ENCODE peak calls at places on chromosomes 7 and 10, in four cellular contexts. M is dorsolateral prefrontal cortex, G is lower lobe of right lung, K is Peyer's patch. W is an unnamed sample.

GRCh38 chr7:123682690-123683089 is 27.0 kb downstream of the LMOD2 start:
- DNase-seq in G (no peak), K (no peak), M (no peak), W (peak; percentile 3)

GRCh38 chr10:24944512-24945255 is 7.7 kb downstream of the PRTFDC1 start:
- DNase-seq in M (no peak), G (no peak), K (peak; percentile 81), W (no peak)

GRCh38 chr7:123846217-123846891 is 1.4 kb downstream of the HYAL4 start:
- DNase-seq in K (no peak), G (no peak), M (no peak), W (no peak)

GRCh38 chr7:92451645-92452044 is 4.4 kb downstream of the GATAD1 start:
- DNase-seq in G (no peak), K (no peak), M (no peak), W (no peak)

GRCh38 chr10:88082806-88083596 is 219.6 kb downstream of the PTEN start:
- DNase-seq in K (no peak), G (no peak), M (no peak), W (peak; percentile 70)

GRCh38 chr7:129257168-129257567 is 32.3 kb downstream of the AHCYL2 start:
- DNase-seq in G (no peak), M (no peak), K (no peak), W (no peak)

GRCh38 chr7:147607151-147607800 is 983.3 kb upstream of the C7orf33 start:
- DNase-seq in K (no peak), G (no peak), M (no peak), W (no peak)

GRCh38 chr10:116744849-116745248 is 2.5 kb upstream of the HSPA12A start:
- DNase-seq in K (no peak), M (no peak), G (no peak), W (no peak)

GRCh38 chr10:112288526-112288925 is 5.3 kb downstream of the TECTB start:
- DNase-seq in M (no peak), K (no peak), G (no peak), W (no peak)

GRCh38 chr10:72924351-72924750 is 30.3 kb downstream of the PLA2G12B start:
- DNase-seq in G (no peak), K (no peak), M (no peak), W (no peak)

GRCh38 chr7:121872831-121873764 is at the start of gene PTPRZ1:
- DNase-seq in K (peak; percentile 53), G (peak; percentile 36), M (peak; percentile 22), W (no peak)

GRCh38 chr10:92760609-92761008 is 70.9 kb downstream of the HHEX start:
- DNase-seq in M (no peak), K (no peak), G (no peak), W (no peak)

GRCh38 chr7:104980969-104981670 is 32.9 kb upstream of the KMT2E start:
- DNase-seq in M (no peak), G (no peak), K (no peak), W (peak; percentile 24)

GRCh38 chr10:9137368-9137767 is 1082.9 kb downstream of the GATA3 start:
- DNase-seq in G (no peak), M (no peak), K (no peak), W (no peak)

GRCh38 chr10:49484501-49485230 is 54.3 kb downstream of the ERCC6 start:
- DNase-seq in K (no peak), G (no peak), M (no peak), W (no peak)

GRCh38 chr7:81534996-81535395 is 234.9 kb downstream of the HGF start:
- DNase-seq in K (no peak), G (no peak), M (no peak), W (no peak)

GRCh38 chr7:41940760-41941343 is 238.0 kb upstream of the INHBA start:
- DNase-seq in M (peak; percentile 76), G (peak; percentile 60), K (no peak), W (peak; percentile 29)

GRCh38 chr7:143048827-143049226 is 3.3 kb upstream of the OR6V1 start:
- DNase-seq in M (no peak), G (no peak), K (no peak), W (no peak)

GRCh38 chr7:133081119-133081604 is 728 bp downstream of the CHCHD3 start:
- DNase-seq in M (no peak), G (no peak), K (peak; percentile 54), W (peak; percentile 3)

GRCh38 chr7:73329861-73330581 is 2.1 kb downstream of the FKBP6 start:
- DNase-seq in M (no peak), G (no peak), K (no peak), W (no peak)

GRCh38 chr10:128156999-128157755 is 31.0 kb upstream of the MKI67 start:
- DNase-seq in G (no peak), M (no peak), K (peak; percentile 79), W (no peak)

GRCh38 chr10:46523119-46523880 is 33.2 kb downstream of the GPRIN2 start:
- DNase-seq in K (peak; percentile 86), G (peak; percentile 64), M (no peak), W (no peak)

GRCh38 chr7:101699399-101699798 is 70.3 kb upstream of the MYL10 start:
- DNase-seq in M (no peak), K (no peak), G (no peak), W (no peak)

GRCh38 chr10:5543628-5544027 is 18.9 kb downstream of the CALML3 start:
- DNase-seq in K (no peak), M (no peak), G (no peak), W (no peak)

GRCh38 chr10:115335366-115335765 is 242.2 kb downstream of the ATRNL1 start:
- DNase-seq in M (no peak), K (no peak), G (no peak), W (no peak)

GRCh38 chr10:131312261-131312801 is 810 bp upstream of the TCERG1L start:
- DNase-seq in K (no peak), M (no peak), G (no peak), W (no peak)

GRCh38 chr10:123995082-123995460 is 98.3 kb downstream of the CHST15 start:
- DNase-seq in M (no peak), G (peak; percentile 50), K (no peak), W (no peak)

GRCh38 chr10:86357676-86358075 is 8.9 kb downstream of the GRID1 start:
- DNase-seq in K (peak; percentile 28), M (no peak), G (peak; percentile 20), W (no peak)

GRCh38 chr7:31735991-31736982 is 49.3 kb downstream of the PPP1R17 start:
- DNase-seq in M (peak; percentile 79), K (peak; percentile 50), G (no peak), W (peak; percentile 17)

GRCh38 chr10:99548041-99548530 is 15.3 kb downstream of the NKX2-3 start:
- DNase-seq in M (no peak), K (no peak), G (no peak), W (peak; percentile 35)
- TF ChIP-seq CTCF in M (no peak), K (peak; percentile 29), G (peak; percentile 18), W (peak; percentile 40)

GRCh38 chr7:36405409-36405803 is 15.7 kb downstream of the ANLN start:
- DNase-seq in K (no peak), G (no peak), M (no peak), W (no peak)
- H3K4me3 ChIP-seq in K (no peak overlapping the region), G (no peak overlapping the region), M (no peak overlapping the region), W (no peak overlapping the region)

GRCh38 chr10:1193561-1193960 is 137.4 kb downstream of the WDR37 start:
- DNase-seq in M (no peak), G (no peak), K (no peak), W (no peak)

GRCh38 chr10:1190052-1190395 is 133.8 kb downstream of the WDR37 start:
- DNase-seq in G (peak; percentile 29), K (peak; percentile 19), M (no peak), W (no peak)

GRCh38 chr10:1189166-1190051 is 133.2 kb downstream of the WDR37 start:
- DNase-seq in M (no peak), K (peak; percentile 19), G (peak; percentile 24), W (no peak)

GRCh38 chr10:1188556-1189135 is 132.5 kb downstream of the WDR37 start:
- DNase-seq in M (no peak), G (peak; percentile 23), K (peak; percentile 9), W (no peak)

GRCh38 chr10:1190791-1191490 is 134.8 kb downstream of the WDR37 start:
- DNase-seq in K (peak; percentile 36), G (peak; percentile 13), M (no peak), W (no peak)
- H3K27me3 ChIP-seq in K (no peaks in the 10 kb centered on the region), G (no peaks in the 10 kb centered on the region), M (no peaks in the 10 kb centered on the region), W (no peaks in the 10 kb centered on the region)

GRCh38 chr7:7581531-7582179 is 15.0 kb downstream of the MIOS start:
- DNase-seq in M (no peak), K (no peak), G (no peak), W (no peak)
- TF ChIP-seq CTCF in M (no peak), K (no peak), G (no peak), W (no peak)

GRCh38 chr10:129756912-129757861 is 206.9 kb downstream of the EBF3 start:
- DNase-seq in K (peak; percentile 1), M (peak; percentile 9), G (peak; percentile 44), W (peak; percentile 49)
- H3K4me3 ChIP-seq in K (no peak overlapping the region), M (no peak overlapping the region), G (peak overlapping the region; percentile 31), W (no peak overlapping the region)

DNA sequence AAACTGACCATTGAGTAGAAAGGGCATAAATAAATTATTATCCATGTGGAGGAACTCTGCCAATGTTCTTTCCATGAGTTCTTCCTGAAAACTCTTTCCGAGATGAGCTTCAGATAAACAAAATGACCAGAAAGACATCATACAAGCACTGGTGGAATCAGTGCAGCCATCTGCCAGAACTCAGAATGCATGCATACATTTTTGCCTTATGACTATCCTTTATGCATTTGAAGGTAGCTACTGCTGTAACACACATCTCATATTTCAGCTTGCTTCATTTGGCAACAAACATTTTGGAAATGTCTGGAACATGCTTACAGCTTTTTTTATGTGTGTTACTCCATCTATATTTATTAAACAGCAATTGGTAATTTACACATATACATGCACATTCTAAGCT is 448.9 kb downstream of the PLXDC2 start:
- DNase-seq in M (no peak), K (no peak), G (no peak), W (no peak)
- H3K27me3 ChIP-seq in M (no peaks in the 10 kb centered on the region), K (no peaks in the 10 kb centered on the region), G (no peaks in the 10 kb centered on the region), W (no peaks in the 10 kb centered on the region)

GRCh38 chr7:152551304-152552036 is 115.7 kb upstream of the KMT2C start:
- DNase-seq in K (no peak), M (no peak), G (no peak), W (no peak)

GRCh38 chr7:152553671-152554317 is 118.0 kb upstream of the KMT2C start:
- DNase-seq in M (no peak), G (no peak), K (no peak), W (no peak)

GRCh38 chr7:152556013-152556412 is 119.9 kb downstream of the XRCC2 start:
- DNase-seq in G (no peak), M (no peak), K (no peak), W (no peak)
- TF ChIP-seq CTCF in G (no peak), M (no peak), K (no peak), W (no peak)

DNA sequence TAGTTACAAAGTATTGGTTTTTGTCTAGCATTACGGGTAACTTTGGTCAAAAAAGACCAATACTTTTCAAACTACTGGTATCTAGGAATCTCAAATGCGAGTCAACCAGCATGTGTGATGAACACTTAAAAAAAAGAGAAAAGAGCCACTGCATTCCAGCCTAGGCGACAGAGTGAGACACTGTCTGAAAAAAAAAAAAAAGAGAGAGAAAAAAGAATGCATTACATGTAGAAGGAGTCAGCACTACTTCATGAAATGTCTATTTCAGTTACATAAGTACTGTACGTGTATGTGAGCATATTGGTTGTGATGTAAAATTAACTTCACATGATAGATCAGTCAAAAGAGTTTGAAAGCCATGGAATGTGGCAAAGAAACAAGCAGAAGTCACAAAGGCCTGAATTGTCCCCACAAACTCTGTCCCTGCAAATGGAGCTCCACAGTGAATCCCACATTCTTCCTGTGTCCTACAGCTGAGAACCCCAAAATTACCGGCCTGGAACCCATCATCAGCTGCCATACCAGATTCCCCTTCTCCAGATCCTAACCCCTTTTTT is 1.6 kb downstream of the DENND11 start:
- DNase-seq in G (no peak), K (no peak), M (no peak), W (no peak)
- H3K4me3 ChIP-seq in G (peak overlapping the region; percentile 76), K (peak overlapping the region; percentile 85), M (peak overlapping the region; percentile 61), W (no peak overlapping the region)

GRCh38 chr10:36716291-36716690 is 409.1 kb upstream of the ANKRD30A start:
- DNase-seq in G (no peak), K (no peak), M (no peak), W (no peak)
- H3K27me3 ChIP-seq in G (no peaks in the 10 kb centered on the region), K (no peaks in the 10 kb centered on the region), M (no peaks in the 10 kb centered on the region), W (no peaks in the 10 kb centered on the region)

W was measured in HL-60.